ENCODE peak calls at places on chromosomes 6 and 20, in seven cellular contexts. Z is amniotic epithelial cell; J is astrocyte of the spinal cord; O is iPS DF 19.7; D is occipital lobe; V is stimulated activated CD8-positive, alpha-beta memory T cell treated with anti-CD3 and anti-CD28 coated beads, Interleukin-2, amount 100 ng/mL, for 48 hours; E is left lobe of liver. N is an unnamed sample.

GRCh38 chr20:6819599-6819998 is 52.1 kb downstream of the BMP2 start:
- DNase-seq in Z (peak), J (no peak), O (no peak), D (no peak), V (no peak), E (no peak), N (peak)

GRCh38 chr6:21593927-21594421 is 423 bp downstream of the SOX4 start:
- DNase-seq in Z (peak), J (peak), O (no peak), D (peak), V (no peak), E (peak), N (peak)

GRCh38 chr20:13455713-13456112 is 183.0 kb downstream of the TASP1 start:
- DNase-seq in Z (peak), J (no peak), O (no peak), D (no peak), V (no peak), E (peak), N (no peak)

GRCh38 chr6:40504274-40504673 is 82.9 kb downstream of the LRFN2 start:
- DNase-seq in Z (no peak), J (no peak), O (no peak), D (no peak), V (no peak), E (no peak), N (no peak)

GRCh38 chr6:81023007-81023582 is 729.4 kb downstream of the TENT5A start:
- DNase-seq in Z (peak), J (peak), O (peak), D (no peak), V (no peak), E (no peak), N (no peak)

GRCh38 chr6:36676142-36677058 is 2.1 kb upstream of the CDKN1A start:
- DNase-seq in Z (peak), J (peak), O (no peak), D (no peak), V (no peak), E (no peak), N (peak)

GRCh38 chr6:54308240-54308639 is at the start of gene TINAG:
- DNase-seq in Z (no peak), J (no peak), O (no peak), D (no peak), V (no peak), E (no peak), N (no peak)

GRCh38 chr6:33183071-33183683 is 9.1 kb downstream of the COL11A2 start:
- DNase-seq in Z (no peak), J (no peak), O (no peak), D (no peak), V (no peak), E (no peak), N (no peak)

GRCh38 chr6:6775074-6775473 is 186.6 kb downstream of the LY86 start:
- DNase-seq in Z (no peak), J (no peak), O (no peak), D (no peak), V (no peak), E (no peak), N (peak)

GRCh38 chr6:120230008-120230407 is 880.4 kb upstream of the MAN1A1 start:
- DNase-seq in Z (no peak), J (no peak), O (peak), D (no peak), V (no peak), E (no peak), N (no peak)

GRCh38 chr6:125165256-125165655 is 11.7 kb downstream of the TPD52L1 start:
- DNase-seq in Z (no peak), J (peak), O (no peak), D (no peak), V (no peak), E (no peak), N (no peak)

GRCh38 chr6:158818008-158818579 is 1.1 kb downstream of the EZR start:
- DNase-seq in Z (peak), J (peak), O (no peak), D (no peak), V (peak), E (peak), N (peak)